ENCODE peak calls at places on chromosome 12, in four cellular contexts. One of them, this sample, is unnamed. For H3K36me3 and H3K4me1, the result is how much of the 10 kb centered on the place peaks cover.

GRCh38 chr12:8501720-8502119 is 11.6 kb upstream of the CLEC4D start:
- DNase-seq in NT2/D1: no peak
- DNase-seq in stomach: no peak
- DNase-seq in mucosa of descending colon: no peak
- DNase-seq in this sample: no peak

GRCh38 chr12:5073054-5073453 is 29.4 kb downstream of the KCNA5 start:
- DNase-seq in NT2/D1: no peak
- DNase-seq in stomach: no peak
- DNase-seq in mucosa of descending colon: no peak
- DNase-seq in this sample: no peak

GRCh38 chr12:27999521-27999920 is 27.0 kb upstream of the PTHLH start:
- DNase-seq in NT2/D1: no peak
- DNase-seq in stomach: no peak
- DNase-seq in mucosa of descending colon: no peak
- DNase-seq in this sample: no peak

GRCh38 chr12:127480775-127481314 is 786.1 kb upstream of the TMEM132C start:
- DNase-seq in NT2/D1: no peak
- DNase-seq in stomach: no peak
- DNase-seq in mucosa of descending colon: peak
- DNase-seq in this sample: no peak

GRCh38 chr12:124764870-124765570 is 98.6 kb downstream of the SCARB1 start:
- DNase-seq in NT2/D1: no peak
- DNase-seq in stomach: no peak
- DNase-seq in mucosa of descending colon: no peak
- DNase-seq in this sample: no peak

GRCh38 chr12:91729543-91729942 is 416.1 kb downstream of the BTG1 start:
- DNase-seq in NT2/D1: no peak
- DNase-seq in stomach: no peak
- DNase-seq in mucosa of descending colon: no peak
- DNase-seq in this sample: no peak

GRCh38 chr12:119868992-119869391 is 8.1 kb downstream of the CIT start:
- DNase-seq in NT2/D1: no peak
- DNase-seq in stomach: no peak
- DNase-seq in mucosa of descending colon: no peak
- DNase-seq in this sample: no peak

GRCh38 chr12:112996501-112996900 is 18.2 kb downstream of the OAS2 start:
- DNase-seq in NT2/D1: no peak
- DNase-seq in stomach: no peak
- DNase-seq in mucosa of descending colon: no peak
- DNase-seq in this sample: no peak

GRCh38 chr12:89384050-89384749 is 31.9 kb upstream of the DUSP6 start:
- DNase-seq in NT2/D1: peak
- DNase-seq in stomach: peak
- DNase-seq in mucosa of descending colon: peak
- DNase-seq in this sample: peak

GRCh38 chr12:68113644-68114043 is 45.9 kb downstream of the IFNG start:
- DNase-seq in NT2/D1: peak
- DNase-seq in stomach: no peak
- DNase-seq in mucosa of descending colon: peak
- DNase-seq in this sample: peak

GRCh38 chr12:50213439-50213838 is 46.3 kb upstream of the CERS5 start:
- DNase-seq in NT2/D1: no peak
- DNase-seq in stomach: no peak
- DNase-seq in mucosa of descending colon: no peak
- DNase-seq in this sample: no peak

GRCh38 chr12:89707992-89708792 is 446 bp downstream of the ATP2B1 start:
- DNase-seq in NT2/D1: peak
- DNase-seq in stomach: peak
- DNase-seq in mucosa of descending colon: peak
- DNase-seq in this sample: peak

GRCh38 chr12:6632026-6632978 is 3.5 kb downstream of the LPAR5 start:
- DNase-seq in NT2/D1: no peak
- DNase-seq in stomach: no peak
- DNase-seq in mucosa of descending colon: peak
- DNase-seq in this sample: peak

GRCh38 chr12:115261691-115262398 is 577.9 kb upstream of the TBX3 start:
- DNase-seq in NT2/D1: no peak
- DNase-seq in stomach: no peak
- DNase-seq in mucosa of descending colon: peak
- DNase-seq in this sample: no peak

GRCh38 chr12:77644915-77645605 is 185.6 kb upstream of the NAV3 start:
- DNase-seq in NT2/D1: peak
- DNase-seq in stomach: no peak
- DNase-seq in mucosa of descending colon: no peak
- DNase-seq in this sample: peak

GRCh38 chr12:4899361-4899760 is 10.3 kb upstream of the KCNA1 start:
- DNase-seq in NT2/D1: no peak
- DNase-seq in stomach: no peak
- DNase-seq in mucosa of descending colon: no peak
- DNase-seq in this sample: peak

GRCh38 chr12:42584539-42585174 is 4.9 kb downstream of the PRICKLE1 start:
- DNase-seq in NT2/D1: no peak
- DNase-seq in stomach: no peak
- DNase-seq in mucosa of descending colon: no peak
- DNase-seq in this sample: no peak

GRCh38 chr12:106019130-106019529 is 119.6 kb downstream of the NUAK1 start:
- DNase-seq in NT2/D1: no peak
- DNase-seq in stomach: no peak
- DNase-seq in mucosa of descending colon: no peak
- DNase-seq in this sample: no peak

GRCh38 chr12:118964988-118965387 is 16.4 kb upstream of the SRRM4 start:
- DNase-seq in NT2/D1: no peak
- DNase-seq in stomach: no peak
- DNase-seq in mucosa of descending colon: no peak
- DNase-seq in this sample: no peak

GRCh38 chr12:53101931-53102781 is 1.1 kb upstream of the SOAT2 start:
- DNase-seq in NT2/D1: no peak
- DNase-seq in stomach: no peak
- DNase-seq in mucosa of descending colon: no peak
- DNase-seq in this sample: no peak

GRCh38 chr12:116547955-116548471 is 11.2 kb upstream of the MAP1LC3B2 start:
- DNase-seq in NT2/D1: no peak
- DNase-seq in stomach: no peak
- DNase-seq in mucosa of descending colon: no peak
- DNase-seq in this sample: no peak

GRCh38 chr12:121214855-121215745 is 5.2 kb downstream of the P2RX4 start:
- DNase-seq in NT2/D1: no peak
- DNase-seq in stomach: peak
- DNase-seq in mucosa of descending colon: peak
- DNase-seq in this sample: no peak

GRCh38 chr12:4151362-4152121 is 122.0 kb upstream of the CCND2 start:
- DNase-seq in NT2/D1: no peak
- DNase-seq in stomach: no peak
- DNase-seq in mucosa of descending colon: no peak
- DNase-seq in this sample: no peak

GRCh38 chr12:102343361-102344121 is 136.8 kb downstream of the IGF1 start:
- DNase-seq in NT2/D1: no peak
- DNase-seq in stomach: no peak
- DNase-seq in mucosa of descending colon: no peak
- DNase-seq in this sample: peak

GRCh38 chr12:34402228-34402898 is 380.1 kb downstream of the ALG10 start:
- DNase-seq in NT2/D1: no peak
- DNase-seq in stomach: peak
- DNase-seq in mucosa of descending colon: no peak
- DNase-seq in this sample: no peak

GRCh38 chr12:15443611-15444010 is 121.3 kb downstream of the PTPRO start:
- DNase-seq in NT2/D1: no peak
- DNase-seq in stomach: no peak
- DNase-seq in mucosa of descending colon: no peak
- DNase-seq in this sample: no peak

GRCh38 chr12:96434107-96434506 is 33.9 kb upstream of the CDK17 start:
- DNase-seq in NT2/D1: no peak
- DNase-seq in stomach: no peak
- DNase-seq in mucosa of descending colon: peak
- DNase-seq in this sample: no peak

GRCh38 chr12:685388-685787 is 22.1 kb upstream of the NINJ2 start:
- DNase-seq in NT2/D1: no peak
- DNase-seq in stomach: no peak
- DNase-seq in mucosa of descending colon: peak
- DNase-seq in this sample: no peak

GRCh38 chr12:126389215-126389841 is 1324.1 kb downstream of the AACS start:
- DNase-seq in NT2/D1: no peak
- DNase-seq in stomach: no peak
- DNase-seq in mucosa of descending colon: peak
- DNase-seq in this sample: no peak

GRCh38 chr12:4700621-4701026 is 19.6 kb upstream of the GALNT8 start:
- DNase-seq in NT2/D1: no peak
- DNase-seq in stomach: no peak
- DNase-seq in mucosa of descending colon: no peak
- DNase-seq in this sample: peak

GRCh38 chr12:46677749-46678148 is 148.0 kb downstream of the SLC38A4 start:
- DNase-seq in NT2/D1: peak
- DNase-seq in stomach: no peak
- DNase-seq in mucosa of descending colon: no peak
- DNase-seq in this sample: no peak

GRCh38 chr12:131929530-131930456 is 717 bp downstream of the PUS1 start:
- DNase-seq in NT2/D1: no peak
- DNase-seq in stomach: no peak
- DNase-seq in mucosa of descending colon: peak
- DNase-seq in this sample: peak

GRCh38 chr12:8648598-8649205 is 13.9 kb downstream of the MFAP5 start:
- DNase-seq in NT2/D1: no peak
- DNase-seq in stomach: no peak
- DNase-seq in mucosa of descending colon: no peak
- DNase-seq in this sample: no peak

GRCh38 chr12:124053855-124054254 is 80.8 kb downstream of the ZNF664 start:
- DNase-seq in NT2/D1: peak
- DNase-seq in stomach: peak
- DNase-seq in mucosa of descending colon: peak
- DNase-seq in this sample: peak

GRCh38 chr12:31323466-31324115 is 2.4 kb downstream of the SINHCAF start:
- DNase-seq in NT2/D1: peak
- DNase-seq in stomach: peak
- DNase-seq in mucosa of descending colon: peak
- DNase-seq in this sample: no peak

GRCh38 chr12:104312654-104313053 is 9.1 kb downstream of the EID3 start:
- DNase-seq in NT2/D1: no peak
- DNase-seq in stomach: no peak
- DNase-seq in mucosa of descending colon: no peak
- DNase-seq in this sample: no peak
- H3K36me3 ChIP-seq in NT2/D1: half or more
- H3K36me3 ChIP-seq in stomach: half or more
- H3K36me3 ChIP-seq in mucosa of descending colon: under half
- H3K36me3 ChIP-seq in this sample: half or more

GRCh38 chr12:51744235-51744634 is 104.3 kb downstream of the FIGNL2 start:
- DNase-seq in NT2/D1: no peak
- DNase-seq in stomach: no peak
- DNase-seq in mucosa of descending colon: no peak
- DNase-seq in this sample: no peak

GRCh38 chr12:51746416-51746815 is 102.1 kb downstream of the FIGNL2 start:
- DNase-seq in NT2/D1: no peak
- DNase-seq in stomach: no peak
- DNase-seq in mucosa of descending colon: no peak
- DNase-seq in this sample: no peak

GRCh38 chr12:51744957-51745356 is 103.6 kb downstream of the FIGNL2 start:
- DNase-seq in NT2/D1: no peak
- DNase-seq in stomach: no peak
- DNase-seq in mucosa of descending colon: no peak
- DNase-seq in this sample: no peak

GRCh38 chr12:51740536-51740935 is 108.0 kb downstream of the FIGNL2 start:
- DNase-seq in NT2/D1: no peak
- DNase-seq in stomach: no peak
- DNase-seq in mucosa of descending colon: no peak
- DNase-seq in this sample: no peak
- H3K4me3 ChIP-seq in NT2/D1: no peak
- H3K4me3 ChIP-seq in stomach: no peak
- H3K4me3 ChIP-seq in mucosa of descending colon: no peak
- H3K4me3 ChIP-seq in this sample: no peak

GRCh38 chr12:85963322-85963721 is 89.2 kb downstream of the NTS start:
- DNase-seq in NT2/D1: no peak
- DNase-seq in stomach: no peak
- DNase-seq in mucosa of descending colon: no peak
- DNase-seq in this sample: no peak
- H3K4me1 ChIP-seq in NT2/D1: under half
- H3K4me1 ChIP-seq in stomach: under half
- H3K4me1 ChIP-seq in mucosa of descending colon: under half
- H3K4me1 ChIP-seq in this sample: under half

DNA sequence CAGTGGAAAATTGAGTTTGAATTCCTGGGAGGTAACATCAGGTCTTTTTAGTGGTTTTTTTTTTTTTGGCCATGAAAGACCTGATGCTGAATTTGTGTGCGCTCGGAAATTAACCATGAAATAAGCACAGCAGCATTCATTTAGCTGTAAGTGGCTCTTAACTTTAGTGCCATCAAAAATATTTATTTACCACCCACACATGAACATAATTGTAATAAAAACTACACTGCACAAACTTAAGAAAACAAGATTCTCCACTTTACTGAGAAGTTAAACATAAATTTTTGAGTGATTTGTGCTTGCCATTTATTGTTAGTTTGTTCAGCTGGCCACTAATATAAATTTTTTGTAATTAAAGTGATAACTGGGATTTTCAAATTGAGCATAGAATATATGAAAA is 2.4 kb downstream of the SLC41A2 start:
- DNase-seq in NT2/D1: no peak
- DNase-seq in stomach: no peak
- DNase-seq in mucosa of descending colon: no peak
- DNase-seq in this sample: no peak
- H3K36me3 ChIP-seq in NT2/D1: under half
- H3K36me3 ChIP-seq in stomach: under half
- H3K36me3 ChIP-seq in mucosa of descending colon: under half
- H3K36me3 ChIP-seq in this sample: under half

GRCh38 chr12:10098762-10099161 is at the start of gene CLEC1A:
- DNase-seq in NT2/D1: peak
- DNase-seq in stomach: no peak
- DNase-seq in mucosa of descending colon: no peak
- DNase-seq in this sample: peak
- H3K4me3 ChIP-seq in NT2/D1: no peak
- H3K4me3 ChIP-seq in stomach: no peak
- H3K4me3 ChIP-seq in mucosa of descending colon: no peak
- H3K4me3 ChIP-seq in this sample: no peak

GRCh38 chr12:95217377-95218163 is at the start of the genes FGD6 and VEZT:
- DNase-seq in NT2/D1: peak
- DNase-seq in stomach: peak
- DNase-seq in mucosa of descending colon: peak
- DNase-seq in this sample: peak
- H3K4me1 ChIP-seq in NT2/D1: under half
- H3K4me1 ChIP-seq in stomach: under half
- H3K4me1 ChIP-seq in mucosa of descending colon: under half
- H3K4me1 ChIP-seq in this sample: under half

DNA sequence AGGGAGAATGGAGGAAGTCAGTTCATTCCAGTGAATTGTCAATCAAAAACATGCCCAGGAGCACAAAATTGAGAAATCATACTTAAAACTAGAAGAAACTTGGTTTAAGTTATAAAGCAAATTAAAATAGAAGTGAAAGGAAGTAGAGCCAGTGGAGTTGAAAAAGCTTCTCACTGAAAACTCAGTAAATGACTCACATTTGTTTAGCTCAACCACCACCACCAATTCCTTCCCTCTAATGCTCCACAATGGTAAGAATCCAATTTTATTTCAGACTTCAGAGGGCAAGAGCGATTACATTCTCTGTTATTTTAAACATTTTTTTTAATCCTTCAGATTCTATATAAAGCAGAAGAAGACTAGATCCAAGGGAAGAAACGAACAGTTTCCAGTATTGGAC is 19.4 kb downstream of the UTP20 start:
- DNase-seq in NT2/D1: no peak
- DNase-seq in stomach: no peak
- DNase-seq in mucosa of descending colon: no peak
- DNase-seq in this sample: no peak
- H3K36me3 ChIP-seq in NT2/D1: half or more
- H3K36me3 ChIP-seq in stomach: under half
- H3K36me3 ChIP-seq in mucosa of descending colon: under half
- H3K36me3 ChIP-seq in this sample: under half

This sample was measured in neural progenitor cell.